ENCODE peak calls at places on chromosomes 12 and 14, in six cellular contexts. W is hippocampal formation, R is GM12864, D is fibroblast of lung, Z is HT-29, S is psoas muscle. L is an unnamed sample.

GRCh38 chr12:95815635-95816212 is 25.2 kb upstream of the NTN4 start:
- DNase-seq in W (peak), R (no peak), D (peak), Z (peak), S (no peak), L (no peak)

GRCh38 chr12:77954156-77954555 is 123.5 kb downstream of the NAV3 start:
- DNase-seq in W (no peak), R (no peak), D (peak), Z (no peak), S (no peak), L (no peak)

GRCh38 chr14:54209501-54210231 is 187.1 kb upstream of the CDKN3 start:
- DNase-seq in W (no peak), R (no peak), D (peak), Z (no peak), S (no peak), L (no peak)

GRCh38 chr12:46214668-46215429 is 54.0 kb downstream of the SLC38A1 start:
- DNase-seq in W (no peak), R (no peak), D (no peak), Z (no peak), S (no peak), L (no peak)

GRCh38 chr12:66491812-66492361 is 187.0 kb downstream of the GRIP1 start:
- DNase-seq in W (no peak), R (no peak), D (no peak), Z (no peak), S (no peak), L (peak)

GRCh38 chr12:64160718-64161060 is 61.4 kb downstream of the KICS2 start:
- DNase-seq in W (no peak), R (no peak), D (peak), Z (no peak), S (no peak), L (peak)

GRCh38 chr12:93453633-93454032 is 11.9 kb upstream of the UBE2N start:
- DNase-seq in W (no peak), R (no peak), D (no peak), Z (no peak), S (no peak), L (peak)

GRCh38 chr14:32022938-32023466 is 54.1 kb upstream of the ARHGAP5 start:
- DNase-seq in W (no peak), R (no peak), D (peak), Z (no peak), S (no peak), L (no peak)

GRCh38 chr12:77104792-77105191 is 39.4 kb upstream of the E2F7 start:
- DNase-seq in W (no peak), R (no peak), D (peak), Z (no peak), S (no peak), L (peak)

GRCh38 chr12:104733717-104734175 is 224.3 kb downstream of the SLC41A2 start:
- DNase-seq in W (no peak), R (no peak), D (no peak), Z (peak), S (no peak), L (no peak)

GRCh38 chr14:30608533-30609006 is 13.5 kb upstream of the SCFD1 start:
- DNase-seq in W (no peak), R (no peak), D (peak), Z (no peak), S (no peak), L (no peak)

GRCh38 chr12:124792961-124793441 is 70.7 kb downstream of the SCARB1 start:
- DNase-seq in W (peak), R (no peak), D (no peak), Z (no peak), S (no peak), L (peak)

GRCh38 chr12:51647647-51648046 is 56.6 kb downstream of the SCN8A start:
- DNase-seq in W (peak), R (no peak), D (no peak), Z (no peak), S (no peak), L (no peak)

GRCh38 chr14:76826122-76826521 is at the start of gene LRRC74A:
- DNase-seq in W (no peak), R (no peak), D (no peak), Z (peak), S (no peak), L (no peak)

GRCh38 chr12:112841891-112842290 is 50.3 kb downstream of the RPH3A start:
- DNase-seq in W (no peak), R (no peak), D (no peak), Z (no peak), S (no peak), L (no peak)

GRCh38 chr14:96616168-96616681 is 114.0 kb downstream of the PAPOLA start:
- DNase-seq in W (no peak), R (no peak), D (no peak), Z (no peak), S (no peak), L (no peak)

GRCh38 chr12:127121494-127122070 is 1145.4 kb upstream of the TMEM132C start:
- DNase-seq in W (no peak), R (no peak), D (no peak), Z (no peak), S (no peak), L (no peak)

GRCh38 chr14:93078830-93079229 is 36.9 kb downstream of the ITPK1 start:
- DNase-seq in W (no peak), R (no peak), D (no peak), Z (no peak), S (no peak), L (peak)

GRCh38 chr14:75442642-75443041 is 14.8 kb downstream of the JDP2 start:
- DNase-seq in W (no peak), R (no peak), D (no peak), Z (no peak), S (no peak), L (no peak)

GRCh38 chr12:131862994-131863710 is 31.3 kb upstream of the ULK1 start:
- DNase-seq in W (no peak), R (no peak), D (peak), Z (no peak), S (no peak), L (peak)

GRCh38 chr14:90239139-90239538 is 17.2 kb upstream of the PSMC1 start:
- DNase-seq in W (no peak), R (no peak), D (peak), Z (no peak), S (no peak), L (no peak)

GRCh38 chr14:49550284-49551184 is 35.6 kb downstream of the RPS29 start:
- DNase-seq in W (peak), R (no peak), D (peak), Z (no peak), S (no peak), L (peak)

GRCh38 chr12:16389594-16389993 is 42.1 kb downstream of the MGST1 start:
- DNase-seq in W (no peak), R (no peak), D (peak), Z (no peak), S (no peak), L (peak)

GRCh38 chr12:104578453-104578852 is 121.7 kb downstream of the CHST11 start:
- DNase-seq in W (no peak), R (no peak), D (peak), Z (no peak), S (no peak), L (peak)

GRCh38 chr14:67436006-67436866 is 24.3 kb upstream of the PLEK2 start:
- DNase-seq in W (peak), R (no peak), D (no peak), Z (no peak), S (no peak), L (no peak)

GRCh38 chr12:34108967-34109366 is 86.7 kb downstream of the ALG10 start:
- DNase-seq in W (no peak), R (no peak), D (no peak), Z (no peak), S (no peak), L (no peak)

GRCh38 chr14:77950371-77950770 is 150.5 kb downstream of the ADCK1 start:
- DNase-seq in W (no peak), R (no peak), D (no peak), Z (no peak), S (no peak), L (peak)

L was measured in osteoblast.